ENCODE peak calls at places on chromosomes 13 and 19, in four cellular contexts. One of them, this sample, is unnamed.

GRCh38 chr19:3041756-3042517 is 12.9 kb upstream of the TLE2 start:
- DNase-seq in Panc1: no peak
- DNase-seq in choroid plexus epithelial cell: no peak
- DNase-seq in mammary epithelial cell: no peak
- DNase-seq in this sample: no peak

GRCh38 chr13:111394211-111394922 is 73.9 kb downstream of the TEX29 start:
- DNase-seq in Panc1: no peak
- DNase-seq in choroid plexus epithelial cell: no peak
- DNase-seq in mammary epithelial cell: no peak
- DNase-seq in this sample: no peak

GRCh38 chr13:28475916-28476725 is 18.8 kb downstream of the FLT1 start:
- DNase-seq in Panc1: no peak
- DNase-seq in mammary epithelial cell: peak
- DNase-seq in choroid plexus epithelial cell: peak
- DNase-seq in this sample: peak

GRCh38 chr13:59665736-59666135 is 498.0 kb downstream of the DIAPH3 start:
- DNase-seq in choroid plexus epithelial cell: no peak
- DNase-seq in mammary epithelial cell: no peak
- DNase-seq in Panc1: no peak
- DNase-seq in this sample: peak

GRCh38 chr19:17026706-17027427 is at the start of gene CPAMD8:
- DNase-seq in choroid plexus epithelial cell: no peak
- DNase-seq in Panc1: no peak
- DNase-seq in mammary epithelial cell: no peak
- DNase-seq in this sample: no peak

GRCh38 chr13:22031702-22032286 is 360.9 kb downstream of the FGF9 start:
- DNase-seq in mammary epithelial cell: no peak
- DNase-seq in Panc1: no peak
- DNase-seq in choroid plexus epithelial cell: no peak
- DNase-seq in this sample: no peak

GRCh38 chr19:49981603-49982593 is 20.9 kb upstream of the SIGLEC11 start:
- DNase-seq in Panc1: no peak
- DNase-seq in choroid plexus epithelial cell: peak
- DNase-seq in mammary epithelial cell: no peak
- DNase-seq in this sample: no peak

GRCh38 chr13:48296528-48296927 is 7.0 kb upstream of the RB1 start:
- DNase-seq in choroid plexus epithelial cell: no peak
- DNase-seq in Panc1: no peak
- DNase-seq in mammary epithelial cell: no peak
- DNase-seq in this sample: no peak

GRCh38 chr13:48944221-48944620 is 31.5 kb upstream of the FNDC3A start:
- DNase-seq in mammary epithelial cell: no peak
- DNase-seq in Panc1: no peak
- DNase-seq in choroid plexus epithelial cell: no peak
- DNase-seq in this sample: peak

GRCh38 chr13:23985060-23985459 is 87.8 kb upstream of the C1QTNF9B start:
- DNase-seq in Panc1: no peak
- DNase-seq in mammary epithelial cell: peak
- DNase-seq in choroid plexus epithelial cell: peak
- DNase-seq in this sample: no peak

GRCh38 chr13:75352641-75353327 is 129.2 kb downstream of the TBC1D4 start:
- DNase-seq in choroid plexus epithelial cell: no peak
- DNase-seq in mammary epithelial cell: no peak
- DNase-seq in Panc1: no peak
- DNase-seq in this sample: no peak

GRCh38 chr19:14473915-14474578 is 1.1 kb downstream of the PTGER1 start:
- DNase-seq in choroid plexus epithelial cell: no peak
- DNase-seq in Panc1: no peak
- DNase-seq in mammary epithelial cell: no peak
- DNase-seq in this sample: no peak

GRCh38 chr19:33388231-33388816 is 14.8 kb downstream of the CEBPG start:
- DNase-seq in Panc1: no peak
- DNase-seq in mammary epithelial cell: no peak
- DNase-seq in choroid plexus epithelial cell: no peak
- DNase-seq in this sample: no peak

GRCh38 chr13:99969934-99970760 is 1.4 kb downstream of the ZIC5 start:
- DNase-seq in mammary epithelial cell: peak
- DNase-seq in Panc1: no peak
- DNase-seq in choroid plexus epithelial cell: peak
- DNase-seq in this sample: no peak

GRCh38 chr13:30340367-30341184 is 33.2 kb upstream of the KATNAL1 start:
- DNase-seq in mammary epithelial cell: peak
- DNase-seq in choroid plexus epithelial cell: peak
- DNase-seq in Panc1: no peak
- DNase-seq in this sample: peak

GRCh38 chr13:62388515-62388914 is 972.9 kb upstream of the PCDH20 start:
- DNase-seq in choroid plexus epithelial cell: peak
- DNase-seq in Panc1: no peak
- DNase-seq in mammary epithelial cell: no peak
- DNase-seq in this sample: no peak

GRCh38 chr13:103772576-103772975 is 706.4 kb upstream of the SLC10A2 start:
- DNase-seq in Panc1: no peak
- DNase-seq in mammary epithelial cell: no peak
- DNase-seq in choroid plexus epithelial cell: no peak
- DNase-seq in this sample: no peak

GRCh38 chr19:31913103-31913710 is 432.2 kb upstream of the ZNF507 start:
- DNase-seq in mammary epithelial cell: no peak
- DNase-seq in choroid plexus epithelial cell: no peak
- DNase-seq in Panc1: no peak
- DNase-seq in this sample: no peak

GRCh38 chr19:42252365-42253244 is 2.3 kb downstream of the ERF start:
- DNase-seq in mammary epithelial cell: peak
- DNase-seq in Panc1: no peak
- DNase-seq in choroid plexus epithelial cell: peak
- DNase-seq in this sample: peak

GRCh38 chr13:36453518-36453917 is 21.2 kb downstream of the CCNA1 start:
- DNase-seq in choroid plexus epithelial cell: peak
- DNase-seq in mammary epithelial cell: no peak
- DNase-seq in Panc1: no peak
- DNase-seq in this sample: peak

GRCh38 chr13:113445791-113446487 is 7.3 kb downstream of the ADPRHL1 start:
- DNase-seq in mammary epithelial cell: no peak
- DNase-seq in choroid plexus epithelial cell: peak
- DNase-seq in Panc1: no peak
- DNase-seq in this sample: no peak

GRCh38 chr19:41479757-41480191 is 36.8 kb downstream of the ERICH4 start:
- DNase-seq in choroid plexus epithelial cell: no peak
- DNase-seq in mammary epithelial cell: no peak
- DNase-seq in Panc1: no peak
- DNase-seq in this sample: peak

GRCh38 chr13:72792640-72793039 is 10.7 kb downstream of the PIBF1 start:
- DNase-seq in Panc1: no peak
- DNase-seq in choroid plexus epithelial cell: no peak
- DNase-seq in mammary epithelial cell: no peak
- DNase-seq in this sample: no peak

GRCh38 chr13:113841355-113841653 is 22.6 kb downstream of the GAS6 start:
- DNase-seq in choroid plexus epithelial cell: no peak
- DNase-seq in Panc1: no peak
- DNase-seq in mammary epithelial cell: no peak
- DNase-seq in this sample: no peak

GRCh38 chr13:31898383-31899071 is 133.0 kb upstream of the FRY start:
- DNase-seq in mammary epithelial cell: no peak
- DNase-seq in Panc1: no peak
- DNase-seq in choroid plexus epithelial cell: peak
- DNase-seq in this sample: no peak

GRCh38 chr13:72463561-72463960 is 263.9 kb downstream of the MZT1 start:
- DNase-seq in Panc1: no peak
- DNase-seq in mammary epithelial cell: no peak
- DNase-seq in choroid plexus epithelial cell: peak
- DNase-seq in this sample: peak

GRCh38 chr13:64453831-64454230 is 2776.3 kb downstream of the PCDH9 start:
- DNase-seq in Panc1: no peak
- DNase-seq in choroid plexus epithelial cell: peak
- DNase-seq in mammary epithelial cell: no peak
- DNase-seq in this sample: peak

DNA sequence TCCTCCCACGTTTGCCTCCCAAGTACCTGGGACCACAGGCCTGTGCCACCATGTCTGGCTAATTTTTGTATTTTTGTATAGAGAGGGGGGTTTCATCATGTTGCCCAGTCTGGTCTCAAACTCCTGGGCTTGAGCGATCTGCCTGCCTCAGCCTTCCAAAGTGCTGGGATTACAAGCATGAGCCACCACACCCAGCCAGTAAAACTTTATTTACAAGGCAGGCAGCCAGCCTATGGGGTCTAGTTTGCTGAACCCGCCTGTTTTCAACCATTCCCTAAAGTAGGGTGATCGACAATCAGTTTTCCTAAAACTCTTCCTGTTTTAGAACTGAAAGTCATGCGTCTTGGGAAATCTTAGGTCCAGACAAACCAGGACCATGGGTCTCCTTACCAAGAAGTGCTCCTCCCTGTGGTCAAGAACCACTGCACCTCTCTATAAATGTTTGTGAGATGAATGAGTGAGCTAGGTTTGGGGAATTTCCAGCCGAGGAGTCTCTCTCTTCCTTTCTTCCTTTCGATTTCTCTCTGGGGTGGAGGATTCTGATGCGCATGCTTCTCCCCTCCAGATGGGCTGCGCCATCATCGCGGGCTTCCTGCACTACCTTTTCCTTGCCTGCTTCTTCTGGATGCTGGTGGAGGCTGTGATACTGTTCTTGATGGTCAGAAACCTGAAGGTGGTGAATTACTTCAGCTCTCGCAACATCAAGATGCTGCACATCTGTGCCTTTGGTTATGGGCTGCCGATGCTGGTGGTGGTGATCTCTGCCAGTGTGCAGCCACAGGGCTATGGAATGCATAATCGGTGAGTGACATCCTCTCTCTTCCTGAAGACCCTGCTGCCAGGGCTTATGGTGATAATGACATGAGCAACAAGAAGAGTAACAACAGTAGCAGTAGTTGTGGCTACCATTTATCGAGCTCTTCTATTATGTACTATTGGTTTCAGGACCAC is 38.7 kb downstream of the ADGRE1 start:
- DNase-seq in choroid plexus epithelial cell: no peak
- DNase-seq in Panc1: no peak
- DNase-seq in mammary epithelial cell: peak
- DNase-seq in this sample: no peak
- TF ChIP-seq CTCF in choroid plexus epithelial cell: no peak
- TF ChIP-seq CTCF in Panc1: peak
- TF ChIP-seq CTCF in mammary epithelial cell: no peak
- TF ChIP-seq CTCF in this sample: no peak

GRCh38 chr13:44396295-44396962 is 22.8 kb downstream of the SERP2 start:
- DNase-seq in choroid plexus epithelial cell: no peak
- DNase-seq in mammary epithelial cell: no peak
- DNase-seq in Panc1: no peak
- DNase-seq in this sample: no peak

GRCh38 chr13:44397766-44398223 is 24.2 kb downstream of the SERP2 start:
- DNase-seq in Panc1: no peak
- DNase-seq in mammary epithelial cell: no peak
- DNase-seq in choroid plexus epithelial cell: peak
- DNase-seq in this sample: peak

GRCh38 chr13:44398606-44399005 is 25.0 kb downstream of the SERP2 start:
- DNase-seq in Panc1: no peak
- DNase-seq in mammary epithelial cell: no peak
- DNase-seq in choroid plexus epithelial cell: no peak
- DNase-seq in this sample: no peak

GRCh38 chr13:44399045-44399444 is 25.4 kb downstream of the SERP2 start:
- DNase-seq in Panc1: no peak
- DNase-seq in mammary epithelial cell: no peak
- DNase-seq in choroid plexus epithelial cell: no peak
- DNase-seq in this sample: no peak

GRCh38 chr13:44396963-44397580 is 23.4 kb downstream of the SERP2 start:
- DNase-seq in mammary epithelial cell: no peak
- DNase-seq in Panc1: no peak
- DNase-seq in choroid plexus epithelial cell: peak
- DNase-seq in this sample: peak
- H3K4me3 ChIP-seq in mammary epithelial cell: no peak
- H3K4me3 ChIP-seq in Panc1: no peak
- H3K4me3 ChIP-seq in choroid plexus epithelial cell: no peak
- H3K4me3 ChIP-seq in this sample: no peak

DNA sequence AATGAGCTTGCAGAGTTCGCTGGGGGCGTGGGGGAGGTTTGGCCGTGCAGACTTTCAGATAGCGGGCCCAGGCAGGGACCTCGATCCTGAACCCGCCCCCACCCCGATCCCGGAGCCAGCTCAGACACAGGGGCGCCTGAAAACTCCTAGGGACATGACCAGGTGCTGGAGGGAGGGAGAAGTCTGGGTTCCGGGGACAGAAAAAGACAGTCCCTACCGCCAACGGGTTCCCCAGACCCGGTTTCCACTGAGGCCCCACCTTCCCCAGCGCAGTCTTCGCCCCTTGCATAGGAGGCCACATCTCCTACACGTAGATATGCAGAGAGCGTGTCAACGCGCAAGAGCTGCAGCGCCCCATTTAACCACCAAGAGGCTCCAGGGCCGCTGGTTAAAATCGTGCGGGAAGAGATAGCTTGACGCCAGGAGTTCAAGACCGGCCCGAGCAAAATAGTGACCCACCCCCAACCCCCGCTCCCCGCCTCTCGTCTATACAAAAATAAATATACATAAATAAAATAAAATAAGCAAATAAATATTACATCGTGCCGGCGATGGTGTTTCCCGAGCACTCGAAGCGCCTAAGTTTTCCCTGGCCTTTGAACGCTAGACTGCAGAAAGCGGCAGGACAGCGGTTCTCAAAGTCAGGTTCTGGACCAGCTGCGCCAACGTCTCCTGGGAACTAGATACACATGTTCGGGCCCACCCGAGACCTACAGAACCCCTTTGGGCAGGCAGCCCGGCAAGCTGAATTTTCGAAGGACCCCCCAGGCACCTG is 8.3 kb downstream of the CCDC8 start:
- DNase-seq in choroid plexus epithelial cell: peak
- DNase-seq in Panc1: no peak
- DNase-seq in mammary epithelial cell: no peak
- DNase-seq in this sample: no peak
- TF ChIP-seq CTCF in choroid plexus epithelial cell: peak
- TF ChIP-seq CTCF in Panc1: no peak
- TF ChIP-seq CTCF in mammary epithelial cell: peak
- TF ChIP-seq CTCF in this sample: no peak

DNA sequence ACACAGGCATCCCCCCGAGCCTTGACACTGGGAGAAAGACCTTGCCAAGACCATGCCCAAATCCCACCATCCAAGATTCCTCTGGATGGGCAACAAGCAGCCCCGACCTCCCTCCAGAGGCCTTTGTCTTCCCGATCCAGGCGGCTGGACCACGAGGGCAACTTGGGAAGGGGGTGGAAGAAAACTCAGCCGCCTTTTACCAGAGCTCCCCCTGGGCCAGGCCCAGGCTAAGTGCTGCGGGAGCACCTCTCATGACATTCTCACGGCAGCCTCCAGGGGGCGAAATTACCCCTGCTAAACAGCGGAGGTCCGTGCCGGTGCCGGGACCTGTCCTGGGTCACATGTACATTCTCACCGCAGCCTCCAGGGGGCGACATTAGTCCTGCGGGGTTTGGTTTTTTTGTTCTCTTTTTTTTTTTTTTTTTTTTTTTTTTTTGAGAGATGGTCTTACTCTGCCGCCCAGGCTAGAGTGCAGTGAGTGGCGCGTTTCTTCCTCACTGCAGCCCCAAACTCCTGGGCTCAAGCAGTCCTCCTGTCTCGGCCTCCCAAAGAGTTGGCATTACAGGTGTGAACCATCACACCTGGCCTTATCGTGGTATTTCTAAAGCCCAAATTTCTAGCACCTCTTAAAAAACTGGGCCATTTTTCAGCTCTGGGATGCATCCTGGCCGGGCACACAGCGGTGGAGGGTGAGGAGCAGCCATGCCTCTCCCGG is 2.1 kb upstream of the RSPH6A start:
- DNase-seq in choroid plexus epithelial cell: peak
- DNase-seq in Panc1: peak
- DNase-seq in mammary epithelial cell: peak
- DNase-seq in this sample: peak
- H3K4me3 ChIP-seq in choroid plexus epithelial cell: no peak
- H3K4me3 ChIP-seq in Panc1: no peak
- H3K4me3 ChIP-seq in mammary epithelial cell: no peak
- H3K4me3 ChIP-seq in this sample: no peak

GRCh38 chr19:45276284-45276687 is 25.2 kb downstream of the MARK4 start:
- DNase-seq in Panc1: no peak
- DNase-seq in mammary epithelial cell: no peak
- DNase-seq in choroid plexus epithelial cell: peak
- DNase-seq in this sample: peak
- TF ChIP-seq CTCF in Panc1: no peak
- TF ChIP-seq CTCF in mammary epithelial cell: no peak
- TF ChIP-seq CTCF in choroid plexus epithelial cell: peak
- TF ChIP-seq CTCF in this sample: no peak